ENCODE peak calls at places on chromosomes 6 and 20, in four cellular contexts. V, C, K and G are unnamed samples.

GRCh38 chr6:108380876-108381275 is 86.0 kb downstream of the AFG1L start:
- DNase-seq in V (no peak), C (no peak), K (no peak), G (no peak)

GRCh38 chr6:138818496-138819194 is 22.8 kb downstream of the ECT2L start:
- DNase-seq in V (no peak), C (no peak), K (peak; percentile 62), G (no peak)

GRCh38 chr20:2507875-2508630 is 662 bp downstream of the ZNF343 start:
- DNase-seq in V (peak; percentile 46), C (peak; percentile 24), K (no peak), G (peak; percentile 34)

GRCh38 chr6:76230711-76231110 is 158.2 kb upstream of the IMPG1 start:
- DNase-seq in V (no peak), C (peak; percentile 5), K (no peak), G (no peak)

GRCh38 chr6:130708338-130708737 is 118.9 kb upstream of the SMLR1 start:
- DNase-seq in V (no peak), C (no peak), K (no peak), G (no peak)

GRCh38 chr6:170237999-170238740 is 52.7 kb downstream of the DLL1 start:
- DNase-seq in V (no peak), C (no peak), K (no peak), G (no peak)

GRCh38 chr6:33815854-33816253 is 12.1 kb upstream of the MLN start:
- DNase-seq in V (peak; percentile 39), C (no peak), K (no peak), G (peak; percentile 50)

GRCh38 chr20:25464501-25465204 is 57.2 kb downstream of the GINS1 start:
- DNase-seq in V (no peak), C (no peak), K (no peak), G (no peak)

GRCh38 chr6:123994891-123995635 is 191.4 kb downstream of the NKAIN2 start:
- DNase-seq in V (no peak), C (no peak), K (no peak), G (no peak)

GRCh38 chr6:133340557-133340956 is 99.4 kb downstream of the EYA4 start:
- DNase-seq in V (peak; percentile 24), C (no peak), K (no peak), G (no peak)

GRCh38 chr6:54361188-54361587 is 52.9 kb downstream of the TINAG start:
- DNase-seq in V (no peak), C (no peak), K (no peak), G (no peak)

GRCh38 chr6:111870751-111871064 is 2.5 kb downstream of the FYN start:
- DNase-seq in V (no peak), C (peak; percentile 63), K (no peak), G (no peak)

GRCh38 chr6:142728367-142728766 is 216.6 kb downstream of the HIVEP2 start:
- DNase-seq in V (no peak), C (no peak), K (no peak), G (no peak)

GRCh38 chr20:37902504-37903313 is at the start of gene VSTM2L:
- DNase-seq in V (peak; percentile 77), C (no peak), K (no peak), G (peak; percentile 46)
- TF ChIP-seq RFX5 in V (no peak), C (no peak), K (no peak), G (no peak)

GRCh38 chr6:105546748-105547147 is 143.9 kb upstream of the PREP start:
- DNase-seq in V (no peak), C (no peak), K (no peak), G (no peak)
- TF ChIP-seq JUNB in V (no peak), C (no peak), K (no peak), G (no peak)

GRCh38 chr20:59145247-59145925 is 18.2 kb upstream of the ZNF831 start:
- DNase-seq in V (no peak), C (no peak), K (no peak), G (no peak)

GRCh38 chr20:59147197-59147596 is 16.4 kb upstream of the ZNF831 start:
- DNase-seq in V (no peak), C (no peak), K (no peak), G (no peak)

GRCh38 chr20:59146801-59147118 is 16.9 kb upstream of the ZNF831 start:
- DNase-seq in V (no peak), C (no peak), K (no peak), G (no peak)

GRCh38 chr20:59144831-59145196 is 18.8 kb upstream of the ZNF831 start:
- DNase-seq in V (no peak), C (no peak), K (no peak), G (no peak)

GRCh38 chr20:59145926-59146800 is 17.5 kb upstream of the ZNF831 start:
- DNase-seq in V (no peak), C (no peak), K (no peak), G (no peak)
- TF ChIP-seq RFX5 in V (no peak), C (no peak), K (no peak), G (no peak)

GRCh38 chr6:90217621-90218496 is 78.8 kb downstream of the BACH2 start:
- DNase-seq in V (peak; percentile 44), C (peak; percentile 62), K (no peak), G (no peak)

GRCh38 chr6:90216081-90216977 is 80.3 kb downstream of the BACH2 start:
- DNase-seq in V (no peak), C (peak; percentile 33), K (no peak), G (no peak)

GRCh38 chr6:90214966-90215365 is 81.7 kb downstream of the BACH2 start:
- DNase-seq in V (no peak), C (no peak), K (no peak), G (no peak)

GRCh38 chr6:90212274-90212673 is 84.4 kb downstream of the BACH2 start:
- DNase-seq in V (no peak), C (no peak), K (no peak), G (no peak)

GRCh38 chr6:90214461-90214860 is 82.2 kb downstream of the BACH2 start:
- DNase-seq in V (no peak), C (no peak), K (no peak), G (no peak)
- TF ChIP-seq JUNB in V (no peak), C (no peak), K (no peak), G (no peak)

GRCh38 chr6:16760536-16761468 is at the start of gene ATXN1:
- DNase-seq in V (peak; percentile 18), C (peak; percentile 53), K (no peak), G (no peak)

GRCh38 chr6:16759646-16760535 is 1.4 kb downstream of the ATXN1 start:
- DNase-seq in V (peak; percentile 43), C (peak; percentile 71), K (no peak), G (peak; percentile 69)

GRCh38 chr6:16758163-16758975 is 2.9 kb downstream of the ATXN1 start:
- DNase-seq in V (no peak), C (peak; percentile 66), K (no peak), G (peak; percentile 23)

GRCh38 chr6:16757332-16757731 is 3.9 kb downstream of the ATXN1 start:
- DNase-seq in V (no peak), C (no peak), K (no peak), G (no peak)

GRCh38 chr6:16759181-16759645 is 2.0 kb downstream of the ATXN1 start:
- DNase-seq in V (no peak), C (no peak), K (no peak), G (no peak)
- TF ChIP-seq RFX5 in V (no peak), C (no peak), K (no peak), G (no peak)